ENCODE peak calls at places on chromosome 20, in eight cellular contexts. One of them, this sample, is unnamed.

GRCh38 chr20:59144179-59144830 is 19.3 kb upstream of the ZNF831 start:
- DNase-seq in hepatocyte: no peak
- DNase-seq in HCT116: no peak
- DNase-seq in MM.1S: no peak
- DNase-seq in GM23248: no peak
- DNase-seq in GM23338: no peak
- DNase-seq in neural progenitor cell: no peak
- DNase-seq in OCI-LY7: no peak
- DNase-seq in this sample: no peak

GRCh38 chr20:45861157-45862075 is 4.0 kb downstream of the ZSWIM3 start:
- DNase-seq in MM.1S: no peak
- DNase-seq in HCT116: no peak
- DNase-seq in OCI-LY7: no peak
- DNase-seq in hepatocyte: no peak
- DNase-seq in GM23338: no peak
- DNase-seq in GM23248: no peak
- DNase-seq in neural progenitor cell: no peak
- DNase-seq in this sample: no peak

GRCh38 chr20:25247100-25247665 is 702 bp upstream of the PYGB start:
- DNase-seq in MM.1S: peak
- DNase-seq in OCI-LY7: peak
- DNase-seq in neural progenitor cell: peak
- DNase-seq in GM23338: peak
- DNase-seq in GM23248: peak
- DNase-seq in HCT116: peak
- DNase-seq in hepatocyte: peak
- DNase-seq in this sample: peak

GRCh38 chr20:32467506-32468312 is 109.6 kb downstream of the ASXL1 start:
- DNase-seq in hepatocyte: no peak
- DNase-seq in GM23338: no peak
- DNase-seq in OCI-LY7: no peak
- DNase-seq in MM.1S: no peak
- DNase-seq in HCT116: no peak
- DNase-seq in neural progenitor cell: no peak
- DNase-seq in GM23248: no peak
- DNase-seq in this sample: no peak

GRCh38 chr20:38357653-38358207 is 11.4 kb downstream of the LBP start:
- DNase-seq in neural progenitor cell: no peak
- DNase-seq in OCI-LY7: no peak
- DNase-seq in hepatocyte: no peak
- DNase-seq in GM23248: peak
- DNase-seq in MM.1S: no peak
- DNase-seq in HCT116: no peak
- DNase-seq in GM23338: no peak
- DNase-seq in this sample: no peak

GRCh38 chr20:63009044-63009961 is 2.5 kb upstream of the BHLHE23 start:
- DNase-seq in GM23248: peak
- DNase-seq in MM.1S: peak
- DNase-seq in HCT116: peak
- DNase-seq in neural progenitor cell: peak
- DNase-seq in hepatocyte: peak
- DNase-seq in OCI-LY7: peak
- DNase-seq in GM23338: peak
- DNase-seq in this sample: peak

GRCh38 chr20:4898282-4898681 is 103.0 kb downstream of the SLC23A2 start:
- DNase-seq in GM23338: no peak
- DNase-seq in OCI-LY7: no peak
- DNase-seq in MM.1S: no peak
- DNase-seq in hepatocyte: peak
- DNase-seq in GM23248: peak
- DNase-seq in neural progenitor cell: no peak
- DNase-seq in HCT116: peak
- DNase-seq in this sample: no peak

GRCh38 chr20:52279667-52280180 is 88.1 kb upstream of the ZFP64 start:
- DNase-seq in MM.1S: no peak
- DNase-seq in GM23248: peak
- DNase-seq in hepatocyte: peak
- DNase-seq in neural progenitor cell: no peak
- DNase-seq in OCI-LY7: no peak
- DNase-seq in HCT116: no peak
- DNase-seq in GM23338: no peak
- DNase-seq in this sample: no peak

GRCh38 chr20:43392561-43392960 is 65.1 kb upstream of the SRSF6 start:
- DNase-seq in GM23248: no peak
- DNase-seq in hepatocyte: no peak
- DNase-seq in MM.1S: no peak
- DNase-seq in GM23338: no peak
- DNase-seq in neural progenitor cell: no peak
- DNase-seq in HCT116: no peak
- DNase-seq in OCI-LY7: no peak
- DNase-seq in this sample: no peak

GRCh38 chr20:5829241-5829809 is 79.1 kb downstream of the SHLD1 start:
- DNase-seq in MM.1S: no peak
- DNase-seq in GM23248: no peak
- DNase-seq in hepatocyte: no peak
- DNase-seq in OCI-LY7: no peak
- DNase-seq in HCT116: no peak
- DNase-seq in neural progenitor cell: no peak
- DNase-seq in GM23338: no peak
- DNase-seq in this sample: peak

GRCh38 chr20:845226-845868 is 11.8 kb downstream of the FAM110A start:
- DNase-seq in HCT116: no peak
- DNase-seq in OCI-LY7: no peak
- DNase-seq in hepatocyte: no peak
- DNase-seq in GM23338: peak
- DNase-seq in neural progenitor cell: peak
- DNase-seq in GM23248: no peak
- DNase-seq in MM.1S: no peak
- DNase-seq in this sample: no peak

GRCh38 chr20:32589769-32590168 is 4.6 kb upstream of the NOL4L start:
- DNase-seq in GM23248: no peak
- DNase-seq in GM23338: no peak
- DNase-seq in HCT116: no peak
- DNase-seq in OCI-LY7: no peak
- DNase-seq in neural progenitor cell: no peak
- DNase-seq in hepatocyte: no peak
- DNase-seq in MM.1S: no peak
- DNase-seq in this sample: no peak

GRCh38 chr20:19098806-19099578 is 113.5 kb upstream of the SLC24A3 start:
- DNase-seq in GM23338: no peak
- DNase-seq in OCI-LY7: no peak
- DNase-seq in HCT116: no peak
- DNase-seq in hepatocyte: no peak
- DNase-seq in neural progenitor cell: no peak
- DNase-seq in MM.1S: no peak
- DNase-seq in GM23248: no peak
- DNase-seq in this sample: no peak

GRCh38 chr20:32387262-32387661 is 29.1 kb downstream of the ASXL1 start:
- DNase-seq in GM23248: peak
- DNase-seq in HCT116: no peak
- DNase-seq in GM23338: no peak
- DNase-seq in OCI-LY7: no peak
- DNase-seq in hepatocyte: no peak
- DNase-seq in neural progenitor cell: no peak
- DNase-seq in MM.1S: no peak
- DNase-seq in this sample: no peak

GRCh38 chr20:64057628-64058498 is 5.1 kb upstream of the TCEA2 start:
- DNase-seq in GM23338: peak
- DNase-seq in hepatocyte: peak
- DNase-seq in neural progenitor cell: peak
- DNase-seq in HCT116: no peak
- DNase-seq in MM.1S: peak
- DNase-seq in GM23248: peak
- DNase-seq in OCI-LY7: peak
- DNase-seq in this sample: peak
- TF ChIP-seq EZH2phosphoT487 in GM23338: no peak
- TF ChIP-seq EZH2phosphoT487 in hepatocyte: no peak
- TF ChIP-seq EZH2phosphoT487 in neural progenitor cell: no peak
- TF ChIP-seq EZH2phosphoT487 in HCT116: no peak
- TF ChIP-seq EZH2phosphoT487 in MM.1S: no peak
- TF ChIP-seq EZH2phosphoT487 in GM23248: no peak
- TF ChIP-seq EZH2phosphoT487 in OCI-LY7: no peak
- TF ChIP-seq EZH2phosphoT487 in this sample: no peak

GRCh38 chr20:57615472-57615855 is 4.8 kb downstream of the ZBP1 start:
- DNase-seq in HCT116: no peak
- DNase-seq in neural progenitor cell: no peak
- DNase-seq in GM23338: no peak
- DNase-seq in OCI-LY7: no peak
- DNase-seq in GM23248: no peak
- DNase-seq in hepatocyte: no peak
- DNase-seq in MM.1S: no peak
- DNase-seq in this sample: no peak
- TF ChIP-seq EZH2phosphoT487 in HCT116: no peak
- TF ChIP-seq EZH2phosphoT487 in neural progenitor cell: no peak
- TF ChIP-seq EZH2phosphoT487 in GM23338: no peak
- TF ChIP-seq EZH2phosphoT487 in OCI-LY7: no peak
- TF ChIP-seq EZH2phosphoT487 in GM23248: no peak
- TF ChIP-seq EZH2phosphoT487 in hepatocyte: no peak
- TF ChIP-seq EZH2phosphoT487 in MM.1S: no peak
- TF ChIP-seq EZH2phosphoT487 in this sample: no peak

GRCh38 chr20:50572922-50573777 is 63.0 kb downstream of the PTPN1 start:
- DNase-seq in OCI-LY7: no peak
- DNase-seq in hepatocyte: no peak
- DNase-seq in GM23248: peak
- DNase-seq in neural progenitor cell: no peak
- DNase-seq in HCT116: no peak
- DNase-seq in MM.1S: no peak
- DNase-seq in GM23338: no peak
- DNase-seq in this sample: peak
- TF ChIP-seq EZH2phosphoT487 in OCI-LY7: no peak
- TF ChIP-seq EZH2phosphoT487 in hepatocyte: no peak
- TF ChIP-seq EZH2phosphoT487 in GM23248: no peak
- TF ChIP-seq EZH2phosphoT487 in neural progenitor cell: no peak
- TF ChIP-seq EZH2phosphoT487 in HCT116: no peak
- TF ChIP-seq EZH2phosphoT487 in MM.1S: no peak
- TF ChIP-seq EZH2phosphoT487 in GM23338: no peak
- TF ChIP-seq EZH2phosphoT487 in this sample: no peak

DNA sequence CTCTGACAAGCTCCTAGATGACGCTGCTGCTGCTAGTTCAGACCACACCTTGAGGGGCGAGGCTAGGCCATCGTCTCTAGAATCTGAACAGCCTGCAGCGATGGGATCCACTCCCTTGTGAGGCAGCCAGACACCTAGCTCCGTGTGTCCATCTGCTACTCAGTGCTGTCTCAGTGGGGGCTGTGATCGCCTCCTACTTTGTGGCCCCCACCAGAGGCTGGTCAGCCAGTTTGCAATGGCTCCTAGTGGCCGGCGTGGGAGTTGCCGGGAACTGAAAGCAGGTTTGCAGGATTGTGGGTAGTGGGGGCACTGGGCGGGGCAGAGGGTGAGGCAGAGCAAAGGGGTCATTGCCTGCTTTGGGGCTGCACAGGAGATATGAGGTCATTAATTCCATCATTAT is 2.8 kb downstream of the CCN5 start:
- DNase-seq in neural progenitor cell: peak
- DNase-seq in hepatocyte: no peak
- DNase-seq in MM.1S: no peak
- DNase-seq in GM23248: no peak
- DNase-seq in HCT116: no peak
- DNase-seq in GM23338: peak
- DNase-seq in OCI-LY7: no peak
- DNase-seq in this sample: peak
- TF ChIP-seq EZH2phosphoT487 in neural progenitor cell: no peak
- TF ChIP-seq EZH2phosphoT487 in hepatocyte: no peak
- TF ChIP-seq EZH2phosphoT487 in MM.1S: no peak
- TF ChIP-seq EZH2phosphoT487 in GM23248: no peak
- TF ChIP-seq EZH2phosphoT487 in HCT116: no peak
- TF ChIP-seq EZH2phosphoT487 in GM23338: no peak
- TF ChIP-seq EZH2phosphoT487 in OCI-LY7: no peak
- TF ChIP-seq EZH2phosphoT487 in this sample: no peak